ENCODE peak calls at places on chromosomes 2 and 18, in four cellular contexts. C, U, O and B are unnamed samples.

GRCh38 chr2:150030440-150030839 is 442.9 kb upstream of the MMADHC start:
- DNase-seq in C (no peak), U (no peak), O (no peak), B (peak)

GRCh38 chr2:53498210-53498609 is 269.4 kb upstream of the CHAC2 start:
- DNase-seq in C (no peak), U (no peak), O (no peak), B (no peak)

GRCh38 chr2:71578665-71579371 is 125.5 kb downstream of the DYSF start:
- DNase-seq in C (no peak), U (no peak), O (peak), B (no peak)

GRCh38 chr2:28225472-28225915 is 167.2 kb upstream of the FOSL2 start:
- DNase-seq in C (no peak), U (no peak), O (no peak), B (no peak)

GRCh38 chr18:46247938-46248337 is 143.8 kb downstream of the HAUS1 start:
- DNase-seq in C (no peak), U (no peak), O (no peak), B (no peak)

GRCh38 chr2:38886041-38886440 is 3.6 kb upstream of the ARHGEF33 start:
- DNase-seq in C (no peak), U (no peak), O (no peak), B (no peak)

GRCh38 chr2:208549546-208550158 is 143.1 kb downstream of the PTH2R start:
- DNase-seq in C (no peak), U (no peak), O (no peak), B (no peak)

GRCh38 chr2:234905547-234906260 is 46.1 kb upstream of the SH3BP4 start:
- DNase-seq in C (no peak), U (no peak), O (no peak), B (peak)

GRCh38 chr2:143954208-143954607 is 565.7 kb downstream of the ZEB2 start:
- DNase-seq in C (no peak), U (no peak), O (no peak), B (no peak)

GRCh38 chr2:85160946-85161625 is 27.9 kb downstream of the TCF7L1 start:
- DNase-seq in C (no peak), U (no peak), O (no peak), B (no peak)

GRCh38 chr2:127986548-127987079 is 41.2 kb downstream of the SAP130 start:
- DNase-seq in C (no peak), U (no peak), O (no peak), B (no peak)

GRCh38 chr2:190990132-190990531 is 23.8 kb downstream of the STAT1 start:
- DNase-seq in C (no peak), U (no peak), O (no peak), B (no peak)

GRCh38 chr2:106138904-106139574 is 55.1 kb downstream of the UXS1 start:
- DNase-seq in C (no peak), U (no peak), O (no peak), B (no peak)

GRCh38 chr2:49857371-49858112 is 703.2 kb upstream of the FSHR start:
- DNase-seq in C (no peak), U (no peak), O (no peak), B (no peak)

GRCh38 chr2:50347355-50348044 is 684.4 kb downstream of the NRXN1 start:
- DNase-seq in C (no peak), U (no peak), O (no peak), B (no peak)

GRCh38 chr2:25388491-25388890 is 46.8 kb upstream of the DNMT3A start:
- DNase-seq in C (no peak), U (no peak), O (no peak), B (no peak)